ENCODE peak calls at places on chromosome 5, in six cellular contexts. A is CD4-positive, CD25-positive, alpha-beta regulatory T cell; U is NCI-H1092 treated with DMSO at 0.1 percent for 48 hours; F is neural crest cell; I is frontal cortex; T is NB4. Z is an unnamed sample.
A peak's percentile ranks its signal among the peaks of the same experiment; 100 is the strongest.

GRCh38 chr5:164048527-164048926 is 543.1 kb downstream of the MAT2B start:
- DNase-seq in A (no peak), U (no peak), F (no peak), I (no peak), T (peak; percentile 3), Z (no peak)

GRCh38 chr5:151063136-151063544 is 17.7 kb downstream of the TNIP1 start:
- DNase-seq in A (no peak), U (no peak), F (no peak), I (peak; percentile 66), T (peak; percentile 78), Z (no peak)

GRCh38 chr5:138596105-138596987 is 21.1 kb upstream of the HSPA9 start:
- DNase-seq in A (no peak), U (no peak), F (no peak), I (no peak), T (peak; percentile 59), Z (no peak)

GRCh38 chr5:157312492-157312891 is 46.6 kb downstream of the CYFIP2 start:
- DNase-seq in A (peak; percentile 86), U (peak; percentile 10), F (peak; percentile 12), I (peak; percentile 64), T (peak; percentile 58), Z (peak; percentile 75)

GRCh38 chr5:57456531-57457135 is 26.0 kb downstream of the ACTBL2 start:
- DNase-seq in A (no peak), U (no peak), F (no peak), I (no peak), T (no peak), Z (no peak)

GRCh38 chr5:147072591-147072990 is 162.2 kb upstream of the STK32A start:
- DNase-seq in A (no peak), U (peak; percentile 32), F (no peak), I (no peak), T (no peak), Z (no peak)

GRCh38 chr5:9066349-9066748 is 479.5 kb downstream of the SEMA5A start:
- DNase-seq in A (no peak), U (no peak), F (no peak), I (no peak), T (no peak), Z (no peak)

GRCh38 chr5:95682891-95683290 is at the start of gene SPATA9:
- DNase-seq in A (no peak), U (no peak), F (no peak), I (no peak), T (no peak), Z (no peak)

GRCh38 chr5:124124711-124125229 is 612.8 kb downstream of the CSNK1G3 start:
- DNase-seq in A (no peak), U (no peak), F (no peak), I (peak; percentile 5), T (no peak), Z (no peak)